ENCODE peak calls at places on chromosomes 13 and 19, in five cellular contexts. One of them, this sample, is unnamed.

GRCh38 chr19:48418317-48419064 is 25.0 kb downstream of the GRIN2D start:
- DNase-seq in A549: no peak
- DNase-seq in H1: no peak
- DNase-seq in K562: peak; percentile 51
- DNase-seq in GM12878: no peak
- DNase-seq in this sample: no peak

GRCh38 chr19:50430888-50431342 is 1.8 kb upstream of the MYBPC2 start:
- DNase-seq in A549: no peak
- DNase-seq in H1: no peak
- DNase-seq in K562: no peak
- DNase-seq in GM12878: no peak
- DNase-seq in this sample: no peak

GRCh38 chr19:38277549-38277948 is 13.2 kb downstream of the SPINT2 start:
- DNase-seq in A549: no peak
- DNase-seq in H1: no peak
- DNase-seq in K562: no peak
- DNase-seq in GM12878: no peak
- DNase-seq in this sample: no peak

GRCh38 chr19:31312004-31312403 is 37.2 kb downstream of the TSHZ3 start:
- DNase-seq in A549: no peak
- DNase-seq in H1: no peak
- DNase-seq in K562: no peak
- DNase-seq in GM12878: no peak
- DNase-seq in this sample: no peak

GRCh38 chr13:39284801-39285388 is 246.6 kb downstream of the NHLRC3 start:
- DNase-seq in A549: no peak
- DNase-seq in H1: no peak
- DNase-seq in K562: no peak
- DNase-seq in GM12878: no peak
- DNase-seq in this sample: no peak

GRCh38 chr13:32087955-32088747 is 56.6 kb downstream of the FRY start:
- DNase-seq in A549: no peak
- DNase-seq in H1: no peak
- DNase-seq in K562: no peak
- DNase-seq in GM12878: no peak
- DNase-seq in this sample: peak; percentile 91

GRCh38 chr13:46523972-46524737 is 28.8 kb upstream of the LRCH1 start:
- DNase-seq in A549: no peak
- DNase-seq in H1: no peak
- DNase-seq in K562: no peak
- DNase-seq in GM12878: no peak
- DNase-seq in this sample: no peak

GRCh38 chr13:23570099-23570926 is at the start of gene TNFRSF19:
- DNase-seq in A549: no peak
- DNase-seq in H1: no peak
- DNase-seq in K562: peak; percentile 17
- DNase-seq in GM12878: no peak
- DNase-seq in this sample: peak; percentile 98

GRCh38 chr19:53158119-53158656 is 665 bp downstream of the ZNF347 start:
- DNase-seq in A549: no peak
- DNase-seq in H1: no peak
- DNase-seq in K562: peak; percentile 21
- DNase-seq in GM12878: no peak
- DNase-seq in this sample: no peak

GRCh38 chr13:110154370-110155031 is 152.5 kb downstream of the COL4A1 start:
- DNase-seq in A549: no peak
- DNase-seq in H1: no peak
- DNase-seq in K562: no peak
- DNase-seq in GM12878: no peak
- DNase-seq in this sample: no peak

GRCh38 chr13:45328661-45329105 is 12.3 kb downstream of the TPT1 start:
- DNase-seq in A549: no peak
- DNase-seq in H1: no peak
- DNase-seq in K562: no peak
- DNase-seq in GM12878: no peak
- DNase-seq in this sample: no peak

GRCh38 chr19:16782719-16783118 is 46.5 kb upstream of the SIN3B start:
- DNase-seq in A549: no peak
- DNase-seq in H1: no peak
- DNase-seq in K562: no peak
- DNase-seq in GM12878: no peak
- DNase-seq in this sample: no peak

GRCh38 chr19:36073121-36073876 is 18.6 kb downstream of the WDR62 start:
- DNase-seq in A549: no peak
- DNase-seq in H1: no peak
- DNase-seq in K562: no peak
- DNase-seq in GM12878: no peak
- DNase-seq in this sample: no peak

GRCh38 chr19:947707-948533 is 22.1 kb downstream of the ARID3A start:
- DNase-seq in A549: no peak
- DNase-seq in H1: no peak
- DNase-seq in K562: no peak
- DNase-seq in GM12878: peak; percentile 92
- DNase-seq in this sample: no peak

GRCh38 chr19:49801966-49802661 is 11.0 kb downstream of the FUZ start:
- DNase-seq in A549: no peak
- DNase-seq in H1: no peak
- DNase-seq in K562: peak; percentile 75
- DNase-seq in GM12878: no peak
- DNase-seq in this sample: no peak

GRCh38 chr19:33177417-33177976 is 16.6 kb upstream of the LRP3 start:
- DNase-seq in A549: peak; percentile 94
- DNase-seq in H1: no peak
- DNase-seq in K562: peak; percentile 55
- DNase-seq in GM12878: no peak
- DNase-seq in this sample: peak; percentile 35

GRCh38 chr19:46297700-46298476 is 1.0 kb downstream of the HIF3A start:
- DNase-seq in A549: no peak
- DNase-seq in H1: no peak
- DNase-seq in K562: peak; percentile 55
- DNase-seq in GM12878: no peak
- DNase-seq in this sample: no peak

GRCh38 chr19:17105548-17105947 is 30.0 kb downstream of the MYO9B start:
- DNase-seq in A549: no peak
- DNase-seq in H1: no peak
- DNase-seq in K562: no peak
- DNase-seq in GM12878: peak; percentile 53
- DNase-seq in this sample: no peak

GRCh38 chr13:106117035-106117434 is 418.4 kb downstream of the EFNB2 start:
- DNase-seq in A549: no peak
- DNase-seq in H1: no peak
- DNase-seq in K562: no peak
- DNase-seq in GM12878: no peak
- DNase-seq in this sample: no peak

GRCh38 chr19:58154287-58154678 is 3.7 kb upstream of the ZNF329 start:
- DNase-seq in A549: no peak
- DNase-seq in H1: no peak
- DNase-seq in K562: peak; percentile 6
- DNase-seq in GM12878: no peak
- DNase-seq in this sample: peak; percentile 38

GRCh38 chr13:90640976-90641375 is 706.5 kb upstream of the MIR17HG start:
- DNase-seq in A549: no peak
- DNase-seq in H1: no peak
- DNase-seq in K562: no peak
- DNase-seq in GM12878: no peak
- DNase-seq in this sample: no peak

GRCh38 chr13:47499358-47500150 is 501.5 kb downstream of the SUCLA2 start:
- DNase-seq in A549: no peak
- DNase-seq in H1: no peak
- DNase-seq in K562: no peak
- DNase-seq in GM12878: no peak
- DNase-seq in this sample: no peak

GRCh38 chr19:13574933-13575332 is 68.7 kb upstream of the CACNA1A start:
- DNase-seq in A549: peak; percentile 12
- DNase-seq in H1: no peak
- DNase-seq in K562: peak; percentile 49
- DNase-seq in GM12878: no peak
- DNase-seq in this sample: peak; percentile 7

GRCh38 chr19:6521718-6522646 is 8.8 kb upstream of the TNFSF9 start:
- DNase-seq in A549: no peak
- DNase-seq in H1: no peak
- DNase-seq in K562: peak; percentile 63
- DNase-seq in GM12878: peak; percentile 95
- DNase-seq in this sample: no peak

GRCh38 chr19:3121396-3121795 is 14.4 kb upstream of the GNA15 start:
- DNase-seq in A549: no peak
- DNase-seq in H1: no peak
- DNase-seq in K562: no peak
- DNase-seq in GM12878: no peak
- DNase-seq in this sample: no peak

GRCh38 chr13:110640591-110641029 is 25.3 kb downstream of the NAXD start:
- DNase-seq in A549: no peak
- DNase-seq in H1: no peak
- DNase-seq in K562: no peak
- DNase-seq in GM12878: no peak
- DNase-seq in this sample: no peak

GRCh38 chr19:17348700-17349099 is 11.3 kb downstream of the GTPBP3 start:
- DNase-seq in A549: peak; percentile 43
- DNase-seq in H1: peak; percentile 75
- DNase-seq in K562: no peak
- DNase-seq in GM12878: no peak
- DNase-seq in this sample: peak; percentile 42

GRCh38 chr13:46751811-46752635 is 44.9 kb downstream of the ESD start:
- DNase-seq in A549: no peak
- DNase-seq in H1: no peak
- DNase-seq in K562: no peak
- DNase-seq in GM12878: peak; percentile 45
- DNase-seq in this sample: no peak

GRCh38 chr19:47133021-47133471 is 2.4 kb downstream of the SAE1 start:
- DNase-seq in A549: no peak
- DNase-seq in H1: no peak
- DNase-seq in K562: no peak
- DNase-seq in GM12878: no peak
- DNase-seq in this sample: no peak

GRCh38 chr19:53873451-53874383 is 6.0 kb downstream of the MYADM start:
- DNase-seq in A549: no peak
- DNase-seq in H1: no peak
- DNase-seq in K562: no peak
- DNase-seq in GM12878: no peak
- DNase-seq in this sample: no peak

GRCh38 chr19:33580026-33580644 is 41.6 kb upstream of the CHST8 start:
- DNase-seq in A549: no peak
- DNase-seq in H1: no peak
- DNase-seq in K562: no peak
- DNase-seq in GM12878: no peak
- DNase-seq in this sample: peak; percentile 20

GRCh38 chr13:24985102-24985501 is 110.8 kb upstream of the PABPC3 start:
- DNase-seq in A549: no peak
- DNase-seq in H1: no peak
- DNase-seq in K562: peak; percentile 17
- DNase-seq in GM12878: no peak
- DNase-seq in this sample: no peak

GRCh38 chr13:101567841-101568240 is 115.4 kb downstream of the ITGBL1 start:
- DNase-seq in A549: no peak
- DNase-seq in H1: no peak
- DNase-seq in K562: no peak
- DNase-seq in GM12878: no peak
- DNase-seq in this sample: no peak

GRCh38 chr13:101565327-101565726 is 112.9 kb downstream of the ITGBL1 start:
- DNase-seq in A549: no peak
- DNase-seq in H1: no peak
- DNase-seq in K562: no peak
- DNase-seq in GM12878: no peak
- DNase-seq in this sample: no peak

GRCh38 chr13:101572456-101572855 is 120.0 kb downstream of the ITGBL1 start:
- DNase-seq in A549: no peak
- DNase-seq in H1: no peak
- DNase-seq in K562: no peak
- DNase-seq in GM12878: no peak
- DNase-seq in this sample: no peak

GRCh38 chr13:101569807-101570206 is 117.3 kb downstream of the ITGBL1 start:
- DNase-seq in A549: no peak
- DNase-seq in H1: no peak
- DNase-seq in K562: no peak
- DNase-seq in GM12878: no peak
- DNase-seq in this sample: no peak

GRCh38 chr13:101570410-101570809 is 117.9 kb downstream of the ITGBL1 start:
- DNase-seq in A549: no peak
- DNase-seq in H1: no peak
- DNase-seq in K562: no peak
- DNase-seq in GM12878: no peak
- DNase-seq in this sample: no peak
- TF ChIP-seq HDAC2 in A549: no peak
- TF ChIP-seq HDAC2 in H1: no peak
- TF ChIP-seq HDAC2 in K562: no peak
- TF ChIP-seq HDAC2 in GM12878: no peak
- TF ChIP-seq HDAC2 in this sample: no peak

GRCh38 chr13:104414771-104415170 is 1348.6 kb upstream of the SLC10A2 start:
- DNase-seq in A549: no peak
- DNase-seq in H1: no peak
- DNase-seq in K562: no peak
- DNase-seq in GM12878: no peak
- DNase-seq in this sample: no peak
- H3K4me1 ChIP-seq in A549: no peaks in the 10 kb centered on the region
- H3K4me1 ChIP-seq in H1: no peaks in the 10 kb centered on the region
- H3K4me1 ChIP-seq in K562: no peaks in the 10 kb centered on the region
- H3K4me1 ChIP-seq in GM12878: no peaks in the 10 kb centered on the region
- H3K4me1 ChIP-seq in this sample: no peaks in the 10 kb centered on the region

DNA sequence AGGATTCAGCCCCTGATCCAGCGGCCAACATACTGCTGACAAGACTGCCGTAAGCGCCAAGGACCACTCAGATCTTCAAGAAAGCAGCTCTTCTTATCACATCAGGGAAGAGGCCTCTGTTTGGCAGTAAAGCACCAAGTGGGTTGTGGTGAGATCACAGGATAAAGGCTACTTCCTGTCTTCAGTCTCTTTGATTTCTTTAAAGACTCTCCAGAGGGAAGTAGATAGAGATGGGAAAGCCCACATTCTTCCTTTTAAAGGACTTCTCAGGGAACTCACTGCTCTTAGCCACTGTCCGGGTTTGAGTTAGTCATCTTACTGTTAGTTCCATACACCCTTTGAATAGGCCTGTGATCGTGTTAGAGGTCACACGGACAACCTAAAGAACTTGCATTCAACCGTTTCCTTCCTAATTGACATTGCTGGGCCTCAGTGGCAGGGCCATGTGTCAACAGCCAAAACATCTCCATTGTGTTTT is 47.2 kb upstream of the POMP start:
- DNase-seq in A549: no peak
- DNase-seq in H1: no peak
- DNase-seq in K562: peak; percentile 24
- DNase-seq in GM12878: no peak
- DNase-seq in this sample: no peak
- TF ChIP-seq HDAC2 in A549: no peak
- TF ChIP-seq HDAC2 in H1: no peak
- TF ChIP-seq HDAC2 in K562: no peak
- TF ChIP-seq HDAC2 in GM12878: no peak
- TF ChIP-seq HDAC2 in this sample: no peak

DNA sequence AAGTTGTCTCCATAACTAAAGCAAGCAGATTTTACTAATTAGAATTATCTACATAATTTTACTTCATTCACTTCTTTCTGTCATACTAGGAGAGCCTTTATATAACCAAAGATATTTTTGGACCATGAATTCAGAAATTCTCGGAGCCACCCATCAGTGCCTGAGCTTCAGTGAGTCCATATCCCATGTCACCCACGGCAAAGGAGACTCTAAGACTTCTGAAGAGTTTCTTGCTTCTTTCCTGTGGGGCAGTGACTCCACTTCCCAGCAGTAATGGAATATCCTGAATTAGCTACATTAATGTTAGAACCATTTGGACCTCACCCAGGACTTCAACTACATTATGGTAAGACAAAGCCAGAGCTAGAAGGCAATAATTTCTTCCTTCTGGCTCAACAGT is 8.2 kb downstream of the STARD13 start:
- DNase-seq in A549: no peak
- DNase-seq in H1: no peak
- DNase-seq in K562: no peak
- DNase-seq in GM12878: no peak
- DNase-seq in this sample: no peak
- H3K4me1 ChIP-seq in A549: peaks cover 73% of the 10 kb centered on the region
- H3K4me1 ChIP-seq in H1: no peaks in the 10 kb centered on the region
- H3K4me1 ChIP-seq in K562: no peaks in the 10 kb centered on the region
- H3K4me1 ChIP-seq in GM12878: no peaks in the 10 kb centered on the region
- H3K4me1 ChIP-seq in this sample: peaks cover 72% of the 10 kb centered on the region

This sample was measured in HepG2.